ENCODE peak calls at places on chromosomes 3 and 15, in five cellular contexts. U is heart left ventricle; Z is HFF-Myc; X is aorta; S is stimulated activated CD8-positive, alpha-beta memory T cell treated with anti-CD3 and anti-CD28 coated beads, Interleukin-7, amount 100 ng/mL, for 1 hour. Y is an unnamed sample.

GRCh38 chr3:65497846-65498245 is 540.9 kb downstream of the MAGI1 start:
- DNase-seq in U (no peak), Z (no peak), S (no peak), X (no peak), Y (no peak)

GRCh38 chr15:40915106-40915661 is 14.0 kb upstream of the DLL4 start:
- DNase-seq in X (no peak), S (no peak), Z (no peak), U (no peak), Y (no peak)

GRCh38 chr15:99450896-99451358 is 114.9 kb upstream of the MEF2A start:
- DNase-seq in U (peak; percentile 90), X (peak; percentile 78), Z (no peak), S (peak; percentile 23), Y (peak; percentile 90)

GRCh38 chr15:40234783-40235182 is 4.1 kb upstream of the PAK6 start:
- DNase-seq in U (no peak), Z (no peak), X (no peak), S (no peak), Y (no peak)

GRCh38 chr15:64892850-64893403 is 18.8 kb upstream of the ANKDD1A start:
- DNase-seq in U (no peak), Z (no peak), X (peak; percentile 49), S (no peak), Y (no peak)

GRCh38 chr15:78093242-78094020 is 1.1 kb downstream of the SH2D7 start:
- DNase-seq in U (no peak), Z (peak; percentile 41), S (no peak), X (peak; percentile 28), Y (no peak)

GRCh38 chr15:32029409-32029861 is 880 bp upstream of the CHRNA7 start:
- DNase-seq in X (no peak), U (no peak), Z (no peak), S (no peak), Y (no peak)

GRCh38 chr3:135134717-135135116 is 339.7 kb downstream of the EPHB1 start:
- DNase-seq in U (no peak), X (no peak), Z (no peak), S (no peak), Y (peak; percentile 15)